ENCODE peak calls at places on chromosomes 4 and X, in ten cellular contexts. L is suprapubic skin; R is iPS DF 6.9; Q is thoracic aorta; V is psoas muscle; P is naive thymus-derived CD4-positive, alpha-beta T cell; G is GM06990; F is Peyer's patch; Z is transverse colon; D is WERI-Rb-1. O is an unnamed sample. For H3K36me3, the result is how much of the 10 kb centered on the place peaks cover.

GRCh38 chr4:155079866-155080265 is 128.6 kb upstream of the NPY2R start:
- DNase-seq in F (no peak), G (no peak), Q (no peak), L (no peak), R (no peak), Z (no peak), P (no peak), D (no peak), V (no peak), O (peak)

GRCh38 chr4:66927937-66928336 is 617.4 kb downstream of the CENPC start:
- DNase-seq in R (no peak), L (no peak), F (no peak), Z (no peak), D (peak), Q (no peak), G (no peak), P (no peak), V (no peak), O (no peak)

GRCh38 chr4:149292422-149293055 is 523.1 kb downstream of the IQCM start:
- DNase-seq in D (no peak), R (no peak), L (no peak), G (no peak), V (no peak), P (no peak), Q (no peak), F (no peak), Z (no peak), O (no peak)

GRCh38 chr4:81724925-81725329 is 253.2 kb upstream of the RASGEF1B start:
- DNase-seq in Q (no peak), V (peak), Z (peak), D (no peak), G (peak), R (no peak), L (no peak), F (peak), P (no peak), O (peak)

GRCh38 chr4:2927016-2927695 is 36.0 kb downstream of the NOP14 start:
- DNase-seq in G (no peak), F (peak), V (peak), L (peak), D (no peak), P (no peak), Q (peak), Z (no peak), R (no peak), O (no peak)

GRCh38 chrX:52988985-52989917 is 30.9 kb upstream of the FAM156A start:
- DNase-seq in F (no peak), G (no peak), R (no peak), V (no peak), P (no peak), L (no peak), Z (no peak), Q (no peak), D (no peak), O (no peak)

GRCh38 chrX:153728951-153729631 is 4.4 kb downstream of the ABCD1 start:
- DNase-seq in G (no peak), Z (no peak), F (no peak), R (no peak), P (no peak), Q (no peak), D (no peak), V (no peak), L (no peak), O (no peak)

GRCh38 chr4:38152721-38153412 is 192.7 kb downstream of the PTTG2 start:
- DNase-seq in R (no peak), V (no peak), G (no peak), L (no peak), Q (no peak), Z (no peak), F (no peak), P (no peak), D (no peak), O (no peak)

GRCh38 chr4:183335369-183335940 is 13.2 kb upstream of the CLDN24 start:
- DNase-seq in G (no peak), R (no peak), V (no peak), Q (no peak), F (no peak), L (peak), D (no peak), Z (no peak), P (no peak), O (peak)

GRCh38 chr4:161573836-161574235 is 590.0 kb downstream of the FSTL5 start:
- DNase-seq in Z (no peak), Q (no peak), F (no peak), D (no peak), V (no peak), R (no peak), L (no peak), G (no peak), P (no peak), O (no peak)

GRCh38 chr4:8400641-8401325 is 39.7 kb downstream of the ACOX3 start:
- DNase-seq in F (no peak), L (peak), R (no peak), V (no peak), G (no peak), Z (no peak), D (no peak), Q (no peak), P (no peak), O (no peak)
- H3K36me3 ChIP-seq in F (under half), L (under half), R (under half), V (under half), G (under half), Z (under half), D (under half), Q (under half), P (under half), O (under half)

DNA sequence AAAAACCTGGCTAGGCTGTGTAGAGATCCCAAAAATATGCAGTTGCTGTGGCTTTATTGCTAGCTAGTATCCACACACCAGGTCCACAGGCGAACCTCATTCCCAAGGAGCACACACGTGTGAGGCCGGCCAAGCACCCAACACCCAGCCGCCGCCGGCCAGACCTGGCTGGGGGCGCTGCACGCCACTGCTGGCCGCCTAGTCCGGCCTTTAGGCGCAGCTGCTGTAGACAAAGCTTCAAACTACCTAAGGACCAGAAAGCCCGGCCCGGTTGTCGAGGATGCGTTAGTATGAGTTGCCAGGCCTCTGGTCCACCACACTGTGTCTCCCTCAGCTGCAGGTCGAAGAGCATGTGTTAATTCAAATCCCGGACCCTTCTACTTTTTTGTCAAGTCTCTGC is 3.1 kb downstream of the POU3F4 start:
- DNase-seq in Q (no peak), Z (no peak), R (no peak), D (no peak), F (no peak), G (no peak), P (no peak), L (no peak), V (no peak), O (no peak)
- H3K4me3 ChIP-seq in Q (no peak), Z (no peak), R (no peak), D (no peak), F (no peak), G (no peak), P (no peak), L (no peak), V (no peak), O (no peak)

DNA sequence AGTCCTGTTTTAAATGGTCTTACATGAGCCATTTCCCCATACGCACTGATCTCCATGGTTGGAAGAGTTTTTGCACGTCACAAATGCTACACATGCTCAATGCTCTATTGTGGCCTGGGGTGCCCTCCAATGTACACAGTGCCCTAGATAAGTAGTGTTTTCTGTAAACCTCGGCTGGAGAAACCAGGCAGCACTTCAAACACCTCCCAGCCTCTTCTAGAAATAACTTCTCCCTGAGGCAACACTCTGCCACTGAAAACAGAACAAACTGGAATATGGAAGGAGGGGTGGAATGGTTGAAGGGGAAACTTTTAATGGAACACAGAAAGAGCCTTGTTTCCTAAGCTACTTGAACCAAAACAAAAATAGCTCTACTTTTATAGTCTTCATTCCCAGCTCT is 123.9 kb upstream of the CBR4 start:
- DNase-seq in Z (no peak), G (no peak), D (no peak), F (no peak), V (no peak), R (no peak), L (no peak), P (no peak), Q (no peak), O (no peak)
- H3K36me3 ChIP-seq in Z (under half), G (under half), D (under half), F (under half), V (under half), R (under half), L (under half), P (under half), Q (under half), O (under half)

GRCh38 chr4:73606465-73606974 is 13.7 kb downstream of the RASSF6 start:
- DNase-seq in P (no peak), G (peak), Z (no peak), R (no peak), V (no peak), D (no peak), F (peak), L (no peak), Q (no peak), O (no peak)
- H3K4me3 ChIP-seq in P (no peak), G (no peak), Z (no peak), R (no peak), V (no peak), D (no peak), F (no peak), L (no peak), Q (no peak), O (no peak)

GRCh38 chrX:10111364-10112148 is 45.2 kb upstream of the CLCN4 start:
- DNase-seq in R (no peak), P (peak), Q (no peak), V (no peak), D (no peak), G (peak), Z (peak), F (no peak), L (no peak), O (no peak)
- H3K36me3 ChIP-seq in R (under half), P (under half), Q (under half), V (under half), D (under half), G (under half), Z (under half), F (under half), L (under half), O (under half)

GRCh38 chrX:102651968-102652744 is 873 bp downstream of the GPRASP1 start:
- DNase-seq in R (no peak), F (no peak), P (peak), Z (peak), G (no peak), Q (no peak), L (no peak), V (peak), D (peak), O (no peak)

GRCh38 chrX:102654696-102655095 is 3.4 kb downstream of the GPRASP1 start:
- DNase-seq in F (no peak), Z (no peak), R (no peak), D (no peak), P (no peak), L (no peak), G (no peak), V (no peak), Q (no peak), O (no peak)

GRCh38 chrX:102650903-102651241 is 411 bp upstream of the GPRASP1 start:
- DNase-seq in P (no peak), F (no peak), D (no peak), R (no peak), Q (no peak), V (no peak), Z (no peak), L (no peak), G (no peak), O (no peak)

DNA sequence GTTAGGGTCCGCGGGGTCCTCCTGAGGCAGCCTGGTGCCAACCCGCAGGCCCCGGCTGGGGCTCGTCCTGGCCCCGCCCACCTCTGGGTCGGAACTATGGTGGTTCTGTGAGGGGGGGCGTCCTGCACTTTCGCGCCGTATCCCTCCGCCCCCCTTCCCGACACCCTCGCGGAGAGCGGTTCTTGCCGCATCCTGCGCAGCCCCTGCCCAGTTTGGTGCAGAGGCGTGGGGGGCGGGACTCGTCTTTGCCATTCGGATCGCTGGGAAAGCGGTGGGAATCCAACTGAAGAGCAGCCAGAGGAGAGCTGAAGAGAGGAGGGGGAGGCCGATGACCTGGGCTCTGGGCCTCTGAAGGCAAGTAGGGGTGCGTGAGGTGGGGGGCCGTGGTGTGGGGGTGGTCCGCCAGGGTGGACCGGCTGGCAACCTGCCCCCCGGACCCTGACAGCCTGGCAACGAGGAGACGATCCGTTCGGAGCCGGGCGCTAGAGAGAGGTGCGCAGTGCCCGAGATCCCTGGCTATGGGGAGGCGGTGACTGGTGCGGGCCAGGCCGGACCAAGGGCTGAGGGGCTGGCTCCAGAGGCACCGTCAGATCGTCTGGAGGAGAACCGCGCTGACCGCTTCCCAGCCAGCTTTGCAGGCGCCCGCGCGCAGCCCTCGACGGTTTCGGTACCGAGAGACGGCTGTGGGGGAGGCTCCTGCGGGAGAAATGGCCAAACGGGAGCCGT is at the start of gene GPRASP1:
- DNase-seq in P (peak), F (peak), Z (peak), V (peak), D (peak), L (no peak), G (no peak), R (no peak), Q (no peak), O (no peak)
- H3K4me3 ChIP-seq in P (peak), F (peak), Z (peak), V (peak), D (peak), L (peak), G (peak), R (peak), Q (peak), O (peak)

DNA sequence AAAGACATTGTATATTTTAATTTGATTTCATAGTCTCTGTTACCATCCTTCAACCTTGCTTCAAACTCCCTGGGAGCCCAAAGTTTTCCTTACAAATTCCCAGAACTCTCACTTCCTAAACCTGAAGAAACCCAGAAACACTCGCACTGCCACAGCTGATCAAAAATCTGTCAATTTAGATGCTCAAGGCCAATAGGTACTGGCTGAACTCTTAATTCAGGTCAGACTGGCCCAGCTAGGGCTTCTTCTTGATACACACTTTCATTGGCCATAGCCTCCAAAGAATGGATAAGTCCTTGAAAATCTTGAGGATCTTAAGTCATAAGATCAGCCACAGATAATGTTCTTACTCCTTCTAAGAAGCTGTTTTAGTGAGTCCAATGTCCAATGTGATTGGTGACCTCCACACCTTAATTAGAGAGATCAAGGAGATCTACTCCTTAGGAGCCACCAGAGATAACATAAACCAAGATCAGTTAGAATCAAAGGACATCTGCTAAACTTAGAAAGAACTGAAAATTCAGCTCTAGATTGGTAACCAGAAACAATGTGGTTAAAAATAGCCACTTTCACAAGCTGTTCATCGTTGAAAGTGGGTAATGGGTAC is 51.5 kb downstream of the ACSL4 start:
- DNase-seq in Z (no peak), D (no peak), R (no peak), F (no peak), G (no peak), P (no peak), Q (no peak), V (no peak), L (no peak), O (no peak)
- H3K36me3 ChIP-seq in Z (under half), D (under half), R (under half), F (under half), G (under half), P (under half), Q (under half), V (under half), L (under half), O (under half)

GRCh38 chr4:87025614-87026041 is 90.8 kb downstream of the AFF1 start:
- DNase-seq in L (no peak), Q (no peak), V (no peak), Z (peak), R (no peak), F (no peak), G (no peak), P (no peak), D (no peak), O (no peak)
- H3K4me3 ChIP-seq in L (no peak), Q (no peak), V (no peak), Z (no peak), R (no peak), F (no peak), G (no peak), P (no peak), D (no peak), O (no peak)

GRCh38 chr4:186634591-186635128 is 79.3 kb upstream of the MTNR1A start:
- DNase-seq in F (no peak), Q (no peak), P (no peak), R (no peak), Z (no peak), V (no peak), G (no peak), L (no peak), D (no peak), O (no peak)
- H3K36me3 ChIP-seq in F (under half), Q (under half), P (under half), R (under half), Z (under half), V (under half), G (under half), L (under half), D (under half), O (under half)

O was measured in kidney epithelial cell.